ENCODE peak calls at places on chromosomes 5 and 9, in seven cellular contexts. A is GDM1; K is EH; S is OCI-LY7; V is activated T-cell treated with anti-CD3 and anti-CD28 coated beads for 24 hours; L is naive thymus-derived CD8-positive, alpha-beta T cell; U is AG04450. N is an unnamed sample.

GRCh38 chr5:29942089-29942488 is 1251.4 kb upstream of the CDH6 start:
- DNase-seq in A (no peak), K (no peak), S (no peak), V (no peak), L (no peak), U (no peak), N (no peak)

GRCh38 chr5:132821791-132822190 is 8.7 kb downstream of the SHROOM1 start:
- DNase-seq in A (no peak), K (peak), S (no peak), V (no peak), L (no peak), U (peak), N (no peak)

GRCh38 chr9:12916037-12916436 is 141.2 kb downstream of the LURAP1L start:
- DNase-seq in A (no peak), K (no peak), S (no peak), V (no peak), L (no peak), U (no peak), N (no peak)

GRCh38 chr9:14413811-14414210 is 99.9 kb upstream of the NFIB start:
- DNase-seq in A (no peak), K (no peak), S (no peak), V (no peak), L (no peak), U (no peak), N (no peak)

GRCh38 chr5:50727149-50727496 is 60.7 kb downstream of the PARP8 start:
- DNase-seq in A (no peak), K (no peak), S (no peak), V (no peak), L (no peak), U (no peak), N (no peak)

GRCh38 chr5:18048449-18048848 is 414.2 kb downstream of the TAF11L14 start:
- DNase-seq in A (no peak), K (no peak), S (no peak), V (no peak), L (no peak), U (no peak), N (no peak)

GRCh38 chr9:129183495-129184308 is 5.6 kb upstream of the IER5L start:
- DNase-seq in A (no peak), K (peak), S (peak), V (no peak), L (no peak), U (no peak), N (no peak)

GRCh38 chr5:131252824-131253171 is 11.1 kb upstream of the CDC42SE2 start:
- DNase-seq in A (peak), K (no peak), S (peak), V (peak), L (peak), U (no peak), N (peak)

GRCh38 chr9:68763104-68763503 is 58.1 kb downstream of the PIP5K1B start:
- DNase-seq in A (no peak), K (no peak), S (no peak), V (no peak), L (no peak), U (no peak), N (no peak)

GRCh38 chr5:168288349-168289245 is 2.8 kb upstream of the WWC1 start:
- DNase-seq in A (no peak), K (no peak), S (no peak), V (no peak), L (no peak), U (no peak), N (no peak)

GRCh38 chr5:61837788-61838187 is 468.2 kb upstream of the KIF2A start:
- DNase-seq in A (no peak), K (no peak), S (no peak), V (no peak), L (no peak), U (no peak), N (no peak)

GRCh38 chr5:14743601-14744295 is 79.2 kb downstream of the OTULIN start:
- DNase-seq in A (no peak), K (peak), S (no peak), V (no peak), L (no peak), U (peak), N (no peak)

GRCh38 chr5:174464504-174465165 is 259.7 kb upstream of the MSX2 start:
- DNase-seq in A (no peak), K (peak), S (no peak), V (no peak), L (no peak), U (no peak), N (no peak)

GRCh38 chr9:5587024-5587423 is 41.9 kb upstream of the RIC1 start:
- DNase-seq in A (no peak), K (peak), S (no peak), V (no peak), L (no peak), U (peak), N (no peak)

GRCh38 chr9:12463641-12464040 is 229.5 kb upstream of the TYRP1 start:
- DNase-seq in A (no peak), K (no peak), S (no peak), V (no peak), L (no peak), U (no peak), N (no peak)

GRCh38 chr5:72377920-72378635 is 57.9 kb downstream of the PTCD2 start:
- DNase-seq in A (no peak), K (peak), S (no peak), V (no peak), L (no peak), U (no peak), N (no peak)

GRCh38 chr5:145887217-145887616 is 14.4 kb upstream of the GRXCR2 start:
- DNase-seq in A (no peak), K (no peak), S (no peak), V (no peak), L (no peak), U (no peak), N (no peak)

GRCh38 chr9:69122086-69122390 is 52.0 kb upstream of the TJP2 start:
- DNase-seq in A (no peak), K (peak), S (no peak), V (peak), L (no peak), U (no peak), N (peak)

GRCh38 chr9:91220491-91221135 is 141.1 kb downstream of the AUH start:
- DNase-seq in A (no peak), K (peak), S (no peak), V (no peak), L (no peak), U (peak), N (no peak)

GRCh38 chr9:98375138-98375726 is 119.8 kb upstream of the TBC1D2 start:
- DNase-seq in A (no peak), K (peak), S (peak), V (no peak), L (no peak), U (peak), N (peak)

GRCh38 chr9:134950404-134950760 is 32.7 kb upstream of the FCN1 start:
- DNase-seq in A (no peak), K (no peak), S (no peak), V (no peak), L (no peak), U (no peak), N (no peak)

GRCh38 chr5:35470866-35471265 is 146.8 kb upstream of the SPEF2 start:
- DNase-seq in A (no peak), K (peak), S (no peak), V (no peak), L (no peak), U (no peak), N (no peak)

GRCh38 chr9:7780261-7780988 is 19.2 kb downstream of the DMAC1 start:
- DNase-seq in A (no peak), K (peak), S (no peak), V (no peak), L (no peak), U (no peak), N (no peak)

GRCh38 chr9:121053544-121053943 is 3.5 kb upstream of the C5 start:
- DNase-seq in A (no peak), K (no peak), S (no peak), V (no peak), L (no peak), U (no peak), N (no peak)

GRCh38 chr9:83707768-83708514 is at the start of gene UBQLN1:
- DNase-seq in A (peak), K (peak), S (peak), V (peak), L (peak), U (peak), N (peak)

GRCh38 chr5:32543291-32543690 is 42.1 kb upstream of the SUB1 start:
- DNase-seq in A (no peak), K (peak), S (no peak), V (no peak), L (no peak), U (no peak), N (no peak)

GRCh38 chr5:75668988-75669760 is 48.1 kb downstream of the POC5 start:
- DNase-seq in A (peak), K (peak), S (peak), V (peak), L (no peak), U (no peak), N (no peak)

GRCh38 chr9:94807556-94807955 is 81.1 kb downstream of the AOPEP start:
- DNase-seq in A (no peak), K (no peak), S (no peak), V (no peak), L (no peak), U (no peak), N (no peak)

GRCh38 chr5:35487255-35488035 is 130.2 kb upstream of the SPEF2 start:
- DNase-seq in A (no peak), K (peak), S (no peak), V (no peak), L (no peak), U (no peak), N (no peak)

N was measured in naive B cell.